ENCODE peak calls at places on chromosomes 7 and 10, in eight cellular contexts. S is sciatic nerve; B is iris pigment epithelial cell; T is GM10248; H is skeletal muscle cell; V is Caki2; M is CD4-positive, alpha-beta T cell; X is iPS-NIHi11. O is an unnamed sample.

GRCh38 chr10:3020881-3021280 is 46.5 kb upstream of the PFKP start:
- DNase-seq in S (no peak), B (no peak), T (no peak), H (no peak), V (no peak), M (no peak), X (no peak), O (no peak)

GRCh38 chr10:92751827-92752226 is 62.1 kb downstream of the HHEX start:
- DNase-seq in S (no peak), B (no peak), T (no peak), H (no peak), V (no peak), M (no peak), X (no peak), O (no peak)

GRCh38 chr7:47478926-47479791 is 102.8 kb downstream of the TNS3 start:
- DNase-seq in S (no peak), B (no peak), T (no peak), H (no peak), V (no peak), M (no peak), X (no peak), O (no peak)

GRCh38 chr10:28676297-28676967 is 889 bp upstream of the BAMBI start:
- DNase-seq in S (no peak), B (no peak), T (no peak), H (no peak), V (no peak), M (peak; percentile 5), X (peak; percentile 36), O (no peak)

GRCh38 chr7:54345746-54346145 is 196.4 kb upstream of the VSTM2A start:
- DNase-seq in S (no peak), B (no peak), T (no peak), H (no peak), V (no peak), M (no peak), X (no peak), O (peak; percentile 6)

GRCh38 chr7:28955356-28955722 is 2.8 kb downstream of the TRIL start:
- DNase-seq in S (no peak), B (no peak), T (no peak), H (no peak), V (no peak), M (no peak), X (peak; percentile 8), O (no peak)

GRCh38 chr7:67618569-67619543 is 622.2 kb downstream of the TYW1 start:
- DNase-seq in S (peak; percentile 59), B (no peak), T (no peak), H (no peak), V (no peak), M (no peak), X (peak; percentile 57), O (no peak)

GRCh38 chr7:5484921-5485320 is 61.3 kb upstream of the TNRC18 start:
- DNase-seq in S (no peak), B (no peak), T (no peak), H (no peak), V (no peak), M (no peak), X (no peak), O (no peak)

GRCh38 chr7:151457534-151457933 is 17.6 kb upstream of the CRYGN start:
- DNase-seq in S (no peak), B (no peak), T (no peak), H (no peak), V (no peak), M (no peak), X (no peak), O (no peak)

GRCh38 chr7:95213809-95214492 is 110.4 kb downstream of the PON1 start:
- DNase-seq in S (peak; percentile 86), B (peak; percentile 34), T (no peak), H (peak; percentile 99), V (peak; percentile 49), M (no peak), X (no peak), O (peak; percentile 71)

GRCh38 chr7:132443776-132444520 is 132.3 kb downstream of the PLXNA4 start:
- DNase-seq in S (no peak), B (no peak), T (no peak), H (no peak), V (no peak), M (no peak), X (no peak), O (no peak)

GRCh38 chr10:122957474-122957873 is 3.4 kb upstream of the C10orf88 start:
- DNase-seq in S (no peak), B (peak; percentile 10), T (no peak), H (no peak), V (no peak), M (no peak), X (no peak), O (no peak)

GRCh38 chr7:55192718-55193117 is 172.4 kb upstream of the LANCL2 start:
- DNase-seq in S (no peak), B (peak; percentile 74), T (no peak), H (peak; percentile 62), V (peak; percentile 91), M (no peak), X (no peak), O (peak; percentile 55)

GRCh38 chr7:76198202-76198601 is 3.5 kb upstream of the SRRM3 start:
- DNase-seq in S (no peak), B (no peak), T (no peak), H (no peak), V (no peak), M (no peak), X (no peak), O (no peak)

GRCh38 chr7:27064681-27065080 is 31.1 kb downstream of the HOXA1 start:
- DNase-seq in S (no peak), B (no peak), T (no peak), H (no peak), V (no peak), M (no peak), X (no peak), O (no peak)

GRCh38 chr10:8279598-8279997 is 225.1 kb downstream of the GATA3 start:
- DNase-seq in S (no peak), B (peak; percentile 36), T (no peak), H (no peak), V (peak; percentile 33), M (no peak), X (no peak), O (peak; percentile 16)

GRCh38 chr7:30321992-30322637 is 37.7 kb downstream of the ZNRF2 start:
- DNase-seq in S (no peak), B (no peak), T (peak; percentile 34), H (no peak), V (no peak), M (no peak), X (no peak), O (no peak)

GRCh38 chr7:73528204-73528603 is 6.1 kb upstream of the BAZ1B start:
- DNase-seq in S (no peak), B (no peak), T (no peak), H (no peak), V (no peak), M (no peak), X (no peak), O (no peak)

GRCh38 chr7:142714375-142714774 is 34.9 kb upstream of the PRSS1 start:
- DNase-seq in S (no peak), B (no peak), T (no peak), H (no peak), V (no peak), M (peak; percentile 7), X (no peak), O (no peak)

GRCh38 chr10:62728479-62728878 is 76.0 kb upstream of the ADO start:
- DNase-seq in S (no peak), B (no peak), T (no peak), H (no peak), V (no peak), M (no peak), X (no peak), O (peak; percentile 85)

GRCh38 chr10:114271779-114272167 is 32.7 kb downstream of the VWA2 start:
- DNase-seq in S (no peak), B (peak; percentile 95), T (no peak), H (peak; percentile 80), V (peak; percentile 50), M (no peak), X (no peak), O (peak; percentile 98)

GRCh38 chr7:142797799-142798377 is 27.1 kb downstream of the PRSS2 start:
- DNase-seq in S (no peak), B (no peak), T (no peak), H (no peak), V (no peak), M (no peak), X (peak; percentile 20), O (no peak)

GRCh38 chr10:71212249-71213126 is at the start of gene UNC5B:
- DNase-seq in S (peak; percentile 94), B (peak; percentile 90), T (peak; percentile 34), H (peak; percentile 72), V (peak; percentile 81), M (no peak), X (peak; percentile 90), O (peak; percentile 28)

GRCh38 chr7:10939237-10939910 is 34.3 kb upstream of the PHF14 start:
- DNase-seq in S (no peak), B (peak; percentile 16), T (no peak), H (no peak), V (no peak), M (peak; percentile 2), X (peak; percentile 19), O (no peak)

GRCh38 chr7:964401-965231 is 10.1 kb upstream of the ADAP1 start:
- DNase-seq in S (no peak), B (no peak), T (no peak), H (no peak), V (no peak), M (no peak), X (peak; percentile 55), O (no peak)

GRCh38 chr7:151228024-151228866 is 1.2 kb upstream of the ABCF2 start:
- DNase-seq in S (no peak), B (no peak), T (no peak), H (no peak), V (no peak), M (no peak), X (no peak), O (no peak)

GRCh38 chr7:87091487-87092066 is 32.1 kb upstream of the ELAPOR2 start:
- DNase-seq in S (no peak), B (no peak), T (no peak), H (no peak), V (no peak), M (no peak), X (no peak), O (no peak)

GRCh38 chr7:42274052-42274451 is 37.0 kb upstream of the GLI3 start:
- DNase-seq in S (no peak), B (peak; percentile 90), T (no peak), H (no peak), V (no peak), M (no peak), X (no peak), O (no peak)

GRCh38 chr7:28687631-28688030 is 270.5 kb downstream of the TRIL start:
- DNase-seq in S (no peak), B (no peak), T (no peak), H (no peak), V (peak; percentile 42), M (no peak), X (no peak), O (no peak)

GRCh38 chr7:109879429-109879828 is 1211.5 kb upstream of the LRRN3 start:
- DNase-seq in S (no peak), B (no peak), T (no peak), H (no peak), V (no peak), M (no peak), X (no peak), O (no peak)

GRCh38 chr7:116984917-116985316 is 31.6 kb downstream of the ST7 start:
- DNase-seq in S (no peak), B (no peak), T (peak; percentile 32), H (no peak), V (peak; percentile 11), M (no peak), X (peak; percentile 49), O (no peak)

GRCh38 chr10:44853148-44853734 is 57.9 kb upstream of the TMEM72 start:
- DNase-seq in S (no peak), B (peak; percentile 36), T (no peak), H (no peak), V (peak; percentile 39), M (no peak), X (no peak), O (peak; percentile 43)

GRCh38 chr7:117202511-117202910 is 120.3 kb downstream of the WNT2 start:
- DNase-seq in S (no peak), B (no peak), T (no peak), H (no peak), V (no peak), M (no peak), X (no peak), O (peak; percentile 20)

GRCh38 chr7:37009282-37009681 is 285.0 kb upstream of the AOAH start:
- DNase-seq in S (no peak), B (no peak), T (no peak), H (no peak), V (no peak), M (no peak), X (no peak), O (no peak)

O was measured in renal cortical epithelial cell.